ENCODE peak calls at places on chromosomes 6 and 20, in four cellular contexts. E is AG09309, Z is AG10803, A is AG04450. R is an unnamed sample.

GRCh38 chr6:18099501-18099900 is 23.0 kb downstream of the NHLRC1 start:
- DNase-seq in A (no peak), E (no peak), Z (no peak), R (no peak)

GRCh38 chr6:36616888-36617521 is 22.8 kb downstream of the SRSF3 start:
- DNase-seq in Z (peak), E (no peak), A (no peak), R (no peak)

GRCh38 chr6:48423640-48424365 is 312.8 kb upstream of the PTCHD4 start:
- DNase-seq in E (no peak), Z (no peak), A (peak), R (no peak)

GRCh38 chr6:48817714-48818113 is 645.3 kb downstream of the MMUT start:
- DNase-seq in A (no peak), E (no peak), Z (peak), R (no peak)

GRCh38 chr20:50594231-50594590 is 84.0 kb downstream of the PTPN1 start:
- DNase-seq in Z (no peak), A (no peak), E (no peak), R (no peak)

GRCh38 chr6:17885079-17885478 is 102.4 kb downstream of the KIF13A start:
- DNase-seq in A (no peak), Z (peak), E (no peak), R (no peak)

GRCh38 chr6:158283304-158284005 is 28.8 kb upstream of the TULP4 start:
- DNase-seq in Z (peak), A (no peak), E (no peak), R (no peak)

GRCh38 chr6:104896914-104897313 is 37.2 kb upstream of the HACE1 start:
- DNase-seq in A (no peak), E (no peak), Z (no peak), R (no peak)

GRCh38 chr6:135506270-135506997 is 8.9 kb upstream of the AHI1 start:
- DNase-seq in E (no peak), A (no peak), Z (peak), R (peak)

GRCh38 chr20:51326241-51326819 is 216.2 kb downstream of the NFATC2 start:
- DNase-seq in E (no peak), Z (peak), A (no peak), R (no peak)

GRCh38 chr20:49620364-49621240 is 52.7 kb upstream of the PTGIS start:
- DNase-seq in Z (no peak), A (no peak), E (no peak), R (no peak)

DNA sequence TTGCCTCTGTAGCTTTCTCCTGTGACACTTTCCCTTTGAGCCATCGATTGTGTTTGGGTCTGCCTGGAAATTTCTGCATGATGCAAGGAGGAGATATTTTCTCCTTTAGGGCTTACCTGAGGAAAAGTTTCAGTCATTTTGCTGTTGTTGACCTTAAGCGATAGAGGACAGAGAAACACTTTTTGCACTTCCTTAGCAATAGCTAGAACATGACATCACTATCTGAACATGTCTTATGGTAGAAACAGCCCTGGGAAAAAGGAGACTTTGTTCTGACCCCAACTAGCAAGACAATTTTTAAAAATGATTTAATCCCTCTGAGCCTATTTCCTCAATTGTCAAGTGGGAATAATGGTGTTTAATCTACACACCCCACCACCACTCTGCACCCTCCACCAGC is 9.7 kb upstream of the FILIP1 start:
- DNase-seq in E (no peak), Z (no peak), A (no peak), R (no peak)
- TF ChIP-seq CTCF in E (no peak), Z (no peak), A (no peak), R (no peak)

GRCh38 chr20:57483287-57484050 is 41.5 kb downstream of the CTCFL start:
- DNase-seq in Z (no peak), E (no peak), A (no peak), R (no peak)
- H3K4me3 ChIP-seq in Z (no peak), E (no peak), A (no peak), R (no peak)

GRCh38 chr6:142155895-142156757 is 9.1 kb downstream of the VTA1 start:
- DNase-seq in E (no peak), A (no peak), Z (peak), R (no peak)
- TF ChIP-seq CTCF in E (peak), A (peak), Z (peak), R (peak)

GRCh38 chr20:56439784-56440291 is 27.8 kb downstream of the CASS4 start:
- DNase-seq in Z (peak), E (peak), A (peak), R (peak)
- H3K4me3 ChIP-seq in Z (no peak), E (no peak), A (no peak), R (no peak)